ENCODE peak calls at places on chromosome 13, in eight cellular contexts. Q is breast epithelium; J is T-helper 2 cell; C is heart right ventricle; P is iPS-NIHi11; V is activated CD4-positive, alpha-beta T cell treated with anti-CD3 and anti-CD28 coated beads for 24 hours; X is AG09309; O is activated gamma-delta T cell. S is an unnamed sample.

GRCh38 chr13:52767949-52768516 is 28.4 kb upstream of the CNMD start:
- DNase-seq in Q (no peak), J (no peak), C (no peak), P (no peak), V (no peak), X (no peak), O (no peak), S (no peak)

GRCh38 chr13:32426191-32426980 is 1.5 kb downstream of the N4BP2L1 start:
- DNase-seq in Q (no peak), J (no peak), C (no peak), P (no peak), V (peak; percentile 23), X (no peak), O (no peak), S (peak; percentile 69)

GRCh38 chr13:67229438-67230242 is 496 bp downstream of the PCDH9 start:
- DNase-seq in Q (no peak), J (no peak), C (no peak), P (no peak), V (no peak), X (no peak), O (no peak), S (peak; percentile 6)

GRCh38 chr13:29594710-29595379 is 643 bp downstream of the SLC7A1 start:
- DNase-seq in Q (peak; percentile 69), J (peak; percentile 35), C (no peak), P (peak; percentile 50), V (peak; percentile 45), X (peak; percentile 28), O (peak; percentile 61), S (peak; percentile 54)

GRCh38 chr13:111187879-111188643 is 73.0 kb downstream of the ARHGEF7 start:
- DNase-seq in Q (no peak), J (no peak), C (no peak), P (no peak), V (no peak), X (no peak), O (no peak), S (no peak)

GRCh38 chr13:78317030-78317429 is 286.3 kb downstream of the POU4F1 start:
- DNase-seq in Q (no peak), J (no peak), C (no peak), P (peak; percentile 24), V (no peak), X (no peak), O (no peak), S (no peak)

GRCh38 chr13:42398542-42398941 is 126.6 kb downstream of the AKAP11 start:
- DNase-seq in Q (no peak), J (no peak), C (no peak), P (no peak), V (no peak), X (no peak), O (no peak), S (no peak)

GRCh38 chr13:30681489-30682242 is 53.7 kb upstream of the ALOX5AP start:
- DNase-seq in Q (no peak), J (no peak), C (no peak), P (no peak), V (no peak), X (peak; percentile 68), O (no peak), S (no peak)

GRCh38 chr13:21022694-21023325 is 38.6 kb downstream of the LATS2 start:
- DNase-seq in Q (no peak), J (no peak), C (no peak), P (no peak), V (no peak), X (no peak), O (no peak), S (no peak)

GRCh38 chr13:97408938-97409337 is 25.0 kb upstream of the RAP2A start:
- DNase-seq in Q (no peak), J (no peak), C (no peak), P (no peak), V (no peak), X (no peak), O (no peak), S (no peak)

GRCh38 chr13:40596484-40596883 is 70.0 kb downstream of the FOXO1 start:
- DNase-seq in Q (no peak), J (no peak), C (no peak), P (no peak), V (no peak), X (no peak), O (no peak), S (no peak)

GRCh38 chr13:106398289-106398688 is 137.2 kb downstream of the EFNB2 start:
- DNase-seq in Q (no peak), J (no peak), C (no peak), P (no peak), V (no peak), X (no peak), O (no peak), S (no peak)